ENCODE peak calls at places on chromosome 4, in six cellular contexts. N is HCT116, Z is GM12878, R is H1, K is HepG2, I is K562. X is an unnamed sample. For H3K27me3, the result is how much of the 10 kb centered on the place peaks cover.

GRCh38 chr4:107094332-107094731 is 58.2 kb upstream of the DKK2 start:
- DNase-seq in Z (no peak), K (peak), R (no peak), I (no peak), N (peak), X (no peak)

GRCh38 chr4:155906554-155907247 is 3.2 kb downstream of the TDO2 start:
- DNase-seq in I (no peak), N (no peak), R (no peak), K (no peak), Z (no peak), X (no peak)

GRCh38 chr4:14087459-14087858 is 459.9 kb upstream of the BOD1L1 start:
- DNase-seq in N (no peak), I (no peak), K (no peak), R (no peak), Z (peak), X (no peak)

GRCh38 chr4:7831330-7831729 is 108.3 kb downstream of the AFAP1 start:
- DNase-seq in K (no peak), R (no peak), Z (no peak), N (no peak), I (no peak), X (no peak)

GRCh38 chr4:156329779-156330178 is 376.1 kb upstream of the CTSO start:
- DNase-seq in R (no peak), Z (no peak), K (no peak), N (no peak), I (no peak), X (no peak)

GRCh38 chr4:71377561-71377960 is 38.7 kb downstream of the SLC4A4 start:
- DNase-seq in K (no peak), N (no peak), R (no peak), I (no peak), Z (no peak), X (no peak)

GRCh38 chr4:186807131-186807530 is 83.5 kb upstream of the FAT1 start:
- DNase-seq in N (no peak), K (no peak), I (no peak), R (no peak), Z (no peak), X (no peak)

GRCh38 chr4:38663021-38663800 is 788 bp upstream of the KLF3 start:
- DNase-seq in R (no peak), Z (no peak), K (no peak), I (no peak), N (no peak), X (no peak)

GRCh38 chr4:13902141-13902540 is 274.6 kb upstream of the BOD1L1 start:
- DNase-seq in N (no peak), Z (no peak), K (no peak), R (no peak), I (no peak), X (no peak)

GRCh38 chr4:102404551-102404969 is 59.3 kb upstream of the SLC39A8 start:
- DNase-seq in R (no peak), N (no peak), I (no peak), K (no peak), Z (no peak), X (no peak)

GRCh38 chr4:77821775-77822174 is 2.6 kb upstream of the CNOT6L start:
- DNase-seq in K (no peak), N (no peak), Z (no peak), I (no peak), R (no peak), X (no peak)

GRCh38 chr4:153207561-153207960 is 3.3 kb downstream of the TRIM2 start:
- DNase-seq in N (no peak), R (no peak), K (peak), I (peak), Z (no peak), X (no peak)

GRCh38 chr4:116055857-116056827 is 942.7 kb upstream of the NDST4 start:
- DNase-seq in I (no peak), Z (no peak), R (no peak), K (no peak), N (peak), X (no peak)

GRCh38 chr4:51958199-51958968 is 61.8 kb downstream of the LRRC66 start:
- DNase-seq in R (no peak), I (no peak), K (no peak), Z (no peak), N (no peak), X (no peak)

GRCh38 chr4:20305976-20306375 is 54.3 kb downstream of the SLIT2 start:
- DNase-seq in R (no peak), N (no peak), K (no peak), I (no peak), Z (no peak), X (no peak)

GRCh38 chr4:16111533-16111932 is 27.7 kb upstream of the PROM1 start:
- DNase-seq in K (peak), N (no peak), R (no peak), Z (no peak), I (no peak), X (no peak)

GRCh38 chr4:15562114-15562513 is 92.4 kb downstream of the CC2D2A start:
- DNase-seq in I (no peak), K (no peak), Z (no peak), N (no peak), R (no peak), X (no peak)

GRCh38 chr4:118954246-118954645 is 65.6 kb downstream of the SYNPO2 start:
- DNase-seq in I (no peak), Z (no peak), R (no peak), K (no peak), N (peak), X (no peak)

GRCh38 chr4:336099-336892 is 1.3 kb upstream of the ZNF141 start:
- DNase-seq in N (no peak), Z (no peak), K (no peak), I (no peak), R (no peak), X (no peak)

GRCh38 chr4:113760094-113760851 is 1.3 kb downstream of the CAMK2D start:
- DNase-seq in N (no peak), K (no peak), I (no peak), R (no peak), Z (no peak), X (no peak)

GRCh38 chr4:18850763-18851331 is 829.3 kb upstream of the LCORL start:
- DNase-seq in Z (no peak), K (no peak), I (no peak), N (no peak), R (no peak), X (no peak)

GRCh38 chr4:172202480-172203076 is 389.4 kb downstream of the GALNTL6 start:
- DNase-seq in I (peak), R (no peak), N (peak), Z (no peak), K (peak), X (peak)

GRCh38 chr4:174520655-174521054 is 1.6 kb downstream of the HPGD start:
- DNase-seq in N (no peak), Z (no peak), K (no peak), I (no peak), R (no peak), X (no peak)

GRCh38 chr4:24657768-24658617 is 73.6 kb upstream of the DHX15 start:
- DNase-seq in R (no peak), N (peak), K (peak), I (no peak), Z (peak), X (peak)

GRCh38 chr4:30720656-30721352 is 635 bp downstream of the PCDH7 start:
- DNase-seq in I (no peak), K (no peak), R (no peak), N (no peak), Z (no peak), X (no peak)

GRCh38 chr4:42492977-42493376 is 95.7 kb downstream of the SHISA3 start:
- DNase-seq in Z (no peak), K (peak), R (no peak), N (no peak), I (no peak), X (no peak)

GRCh38 chr4:179225594-179225993 is 1783.4 kb upstream of the AGA start:
- DNase-seq in I (no peak), R (no peak), N (no peak), K (no peak), Z (no peak), X (no peak)

GRCh38 chr4:37767019-37767418 is 59.5 kb upstream of the PGM2 start:
- DNase-seq in Z (no peak), K (no peak), R (no peak), N (no peak), I (no peak), X (no peak)

GRCh38 chr4:26441110-26441509 is 49.2 kb downstream of the CCKAR start:
- DNase-seq in I (no peak), N (no peak), K (peak), R (no peak), Z (no peak), X (no peak)

GRCh38 chr4:142440093-142440492 is 406.0 kb downstream of the INPP4B start:
- DNase-seq in I (no peak), K (no peak), Z (no peak), R (no peak), N (no peak), X (no peak)

GRCh38 chr4:38106886-38107514 is 146.8 kb downstream of the PTTG2 start:
- DNase-seq in I (no peak), N (no peak), R (no peak), K (no peak), Z (no peak), X (no peak)

GRCh38 chr4:165785337-165785736 is 87.7 kb upstream of the TLL1 start:
- DNase-seq in K (no peak), R (no peak), N (no peak), Z (no peak), I (no peak), X (no peak)

GRCh38 chr4:24150021-24150420 is 260.2 kb upstream of the PPARGC1A start:
- DNase-seq in K (no peak), R (no peak), N (no peak), I (no peak), Z (no peak), X (no peak)

GRCh38 chr4:112130903-112131302 is 14.4 kb upstream of the FAM241A start:
- DNase-seq in K (no peak), N (no peak), R (no peak), I (no peak), Z (no peak), X (peak)

GRCh38 chr4:112125416-112125815 is 19.8 kb upstream of the FAM241A start:
- DNase-seq in K (no peak), Z (no peak), N (no peak), R (no peak), I (no peak), X (no peak)

GRCh38 chr4:112127048-112127637 is 18.1 kb upstream of the FAM241A start:
- DNase-seq in K (no peak), R (no peak), Z (no peak), I (no peak), N (no peak), X (no peak)

GRCh38 chr4:112128452-112128851 is 16.8 kb upstream of the FAM241A start:
- DNase-seq in R (no peak), I (no peak), K (no peak), Z (no peak), N (no peak), X (no peak)

DNA sequence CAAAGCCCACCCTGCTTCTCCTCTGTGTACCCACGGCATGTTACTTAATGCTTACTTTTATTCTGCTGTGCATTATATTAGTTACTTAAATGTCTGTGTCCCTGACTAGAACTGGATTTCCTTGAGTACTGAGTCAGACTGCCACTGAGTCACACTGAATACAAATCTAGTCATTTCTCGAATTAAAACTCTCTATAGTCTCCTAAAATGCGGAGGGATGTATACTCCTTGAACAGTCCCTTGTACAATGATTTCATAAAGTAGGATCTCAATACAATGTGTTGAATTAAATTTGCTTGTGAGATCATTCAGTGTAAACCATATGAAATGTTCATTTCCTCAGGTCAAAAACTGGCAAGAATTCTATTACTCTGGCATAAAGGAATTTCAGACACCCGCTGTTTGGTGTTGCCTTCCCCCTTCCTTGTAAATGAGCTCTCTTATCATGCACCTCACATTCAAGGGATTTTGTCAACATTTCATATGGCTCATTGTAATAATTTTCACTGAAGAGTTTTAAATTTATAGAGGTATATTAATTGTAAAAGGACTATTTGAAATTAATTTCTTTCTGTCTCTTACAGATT is 17.4 kb upstream of the FAM241A start:
- DNase-seq in K (no peak), I (no peak), N (no peak), R (no peak), Z (no peak), X (no peak)
- TF ChIP-seq ZNF274 in K (no peak), I (no peak), N (no peak), R (no peak), Z (no peak), X (no peak)

GRCh38 chr4:3877236-3877635 is 111.1 kb downstream of the ADRA2C start:
- DNase-seq in N (no peak), K (no peak), R (no peak), I (no peak), Z (no peak), X (no peak)
- H3K27me3 ChIP-seq in N (under half), K (under half), R (under half), I (under half), Z (under half), X (under half)

DNA sequence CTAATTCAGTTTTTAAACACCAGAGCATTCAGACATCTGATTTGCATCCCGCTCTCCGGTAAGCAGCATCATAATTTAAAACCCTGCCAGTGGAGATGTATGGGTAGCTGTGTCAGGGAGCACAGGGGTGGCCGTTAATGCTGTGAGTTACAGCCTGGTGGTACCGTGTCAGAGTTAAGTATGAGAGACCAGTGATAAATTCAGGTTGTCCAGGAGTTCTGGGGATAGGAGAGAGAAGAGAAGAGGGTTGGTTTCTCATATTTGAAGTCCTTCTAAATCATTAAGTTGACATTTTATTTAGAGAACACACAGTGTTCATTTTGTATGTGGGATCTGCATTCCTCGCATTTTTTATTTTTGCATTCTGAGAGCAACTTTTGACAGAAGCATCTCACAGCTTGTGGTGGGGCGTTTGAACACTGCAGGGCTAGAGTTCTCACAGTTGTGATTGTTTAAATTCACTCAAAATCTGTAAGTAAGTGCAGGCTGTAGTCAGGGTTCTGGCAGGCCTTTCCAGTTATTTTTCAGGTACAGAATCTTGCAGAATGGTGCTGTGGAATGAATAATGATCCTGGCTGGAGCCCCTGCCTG is 157.6 kb downstream of the DCLK2 start:
- DNase-seq in K (no peak), I (no peak), N (no peak), R (no peak), Z (no peak), X (no peak)
- H3K9ac ChIP-seq in K (no peak), I (no peak), N (no peak), R (no peak), Z (no peak), X (no peak)

GRCh38 chr4:74308215-74308614 is at the start of gene EPGN:
- DNase-seq in K (no peak), Z (no peak), N (no peak), R (no peak), I (no peak), X (no peak)

GRCh38 chr4:74314329-74314728 is 6.1 kb downstream of the EPGN start:
- DNase-seq in Z (no peak), N (no peak), K (no peak), I (no peak), R (no peak), X (no peak)

GRCh38 chr4:74316397-74316796 is 8.1 kb downstream of the EPGN start:
- DNase-seq in R (no peak), N (no peak), Z (no peak), I (no peak), K (no peak), X (no peak)

GRCh38 chr4:74314944-74315343 is 6.7 kb downstream of the EPGN start:
- DNase-seq in Z (no peak), K (no peak), N (no peak), R (no peak), I (no peak), X (no peak)

GRCh38 chr4:74311696-74312313 is 3.5 kb downstream of the EPGN start:
- DNase-seq in K (peak), N (peak), Z (peak), R (no peak), I (no peak), X (peak)
- TF ChIP-seq ZNF274 in K (no peak), N (no peak), Z (no peak), R (no peak), I (no peak), X (no peak)

GRCh38 chr4:138003248-138003647 is 238.9 kb downstream of the SLC7A11 start:
- DNase-seq in I (no peak), N (no peak), R (no peak), K (no peak), Z (no peak), X (no peak)

GRCh38 chr4:138010639-138011038 is 231.5 kb downstream of the SLC7A11 start:
- DNase-seq in K (no peak), R (no peak), I (no peak), Z (no peak), N (no peak), X (no peak)

GRCh38 chr4:138005486-138005885 is 236.7 kb downstream of the SLC7A11 start:
- DNase-seq in R (no peak), I (no peak), Z (no peak), N (no peak), K (no peak), X (no peak)

DNA sequence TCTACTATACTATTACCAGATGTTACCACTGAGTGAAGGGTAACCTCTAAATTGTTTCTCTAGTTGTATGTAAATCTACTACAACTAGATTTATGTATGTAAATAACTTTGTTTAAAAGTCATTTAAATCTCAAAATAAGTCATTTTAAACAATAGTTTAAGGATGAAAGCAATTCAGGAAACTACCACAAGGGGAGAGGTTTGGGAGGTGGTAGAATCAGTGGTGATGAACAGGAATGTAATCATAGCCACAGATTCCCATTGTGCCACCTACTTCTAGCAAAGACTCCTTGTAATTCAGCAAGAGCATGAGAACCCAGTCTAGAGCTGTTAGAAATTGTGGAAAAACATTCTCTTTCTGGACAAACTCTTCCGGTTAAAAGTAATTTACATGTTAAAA is 234.6 kb downstream of the SLC7A11 start:
- DNase-seq in R (no peak), Z (no peak), N (peak), K (peak), I (no peak), X (no peak)
- H3K27me3 ChIP-seq in R (under half), Z (under half), N (under half), K (under half), I (under half), X (under half)

DNA sequence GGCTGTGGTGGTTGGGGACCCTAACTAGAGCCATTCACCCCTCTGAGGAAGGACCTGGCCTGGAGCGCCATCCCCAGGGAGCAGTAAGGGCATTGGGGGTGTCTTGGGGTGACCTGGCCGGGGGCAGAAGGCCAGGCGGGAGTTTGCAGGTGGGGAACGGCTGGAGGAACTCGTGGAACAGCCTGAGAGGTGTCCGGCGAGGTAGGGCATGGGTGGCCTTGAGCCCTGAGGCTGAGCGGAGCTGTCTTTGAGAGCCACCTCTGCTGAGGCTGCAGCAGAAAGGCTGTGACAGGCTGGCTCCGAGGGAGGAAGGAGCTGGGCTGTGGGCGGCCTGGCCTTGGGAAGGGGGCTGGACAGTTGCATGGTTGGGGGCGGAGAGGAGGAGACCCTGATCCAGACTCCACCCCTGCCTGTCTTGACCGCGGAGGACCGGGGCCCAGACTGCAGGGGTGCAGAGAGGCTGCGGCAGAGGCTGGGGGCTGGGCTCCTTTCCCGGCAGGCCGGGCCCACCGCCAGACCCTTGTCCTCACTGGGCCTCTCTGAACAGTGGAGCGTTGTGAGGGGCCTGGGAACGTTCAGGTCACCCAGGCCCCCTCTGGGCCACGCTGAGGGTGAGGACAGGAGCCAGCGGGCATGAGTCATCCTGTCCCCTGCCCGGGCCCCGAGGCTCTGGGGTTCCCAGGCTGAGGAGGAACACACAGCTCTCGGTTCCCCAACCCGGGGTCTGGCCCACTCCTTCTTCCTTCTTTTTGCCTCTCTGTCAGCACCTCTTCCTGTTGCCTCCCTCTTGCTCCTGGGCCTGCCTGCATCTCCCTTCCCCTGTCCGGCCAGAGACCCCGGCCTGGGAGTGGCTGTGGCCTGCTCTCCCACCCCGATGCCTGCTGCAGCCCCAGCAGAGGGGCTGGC is 8.1 kb downstream of the SH3BP2 start:
- DNase-seq in I (peak), N (no peak), R (no peak), Z (peak), K (peak), X (no peak)
- H3K9ac ChIP-seq in I (no peak), N (no peak), R (no peak), Z (peak), K (peak), X (peak)

GRCh38 chr4:132646186-132646585 is 502.9 kb upstream of the PCDH10 start:
- DNase-seq in I (no peak), Z (peak), K (no peak), R (no peak), N (no peak), X (no peak)
- TF ChIP-seq ZNF274 in I (no peak), Z (no peak), K (no peak), R (no peak), N (no peak), X (no peak)

GRCh38 chr4:4848540-4848939 is 10.9 kb upstream of the MSX1 start:
- DNase-seq in R (no peak), Z (no peak), N (no peak), K (no peak), I (no peak), X (no peak)
- H3K27me3 ChIP-seq in R (half or more), Z (under half), N (under half), K (under half), I (under half), X (half or more)

X was measured in NT2/D1.